ENCODE peak calls at places on chromosomes 4 and X, in eight cellular contexts. U is activated T-cell treated with anti-CD3 and anti-CD28 coated beads for 1 hour; D is HT-29; X is Right ventricle myocardium superior; Y is tibial artery; L is GOT3; N is stimulated activated naive B cell treated with anti-CD40 and anti-IgM and Interleukin-4, amounts not matched to agents 10 μg/mL and 1 μg/mL and 100 μg/mL, for 72 hours; I is KBM-7. Z is an unnamed sample.

GRCh38 chr4:100935090-100935489 is 412.2 kb downstream of the PPP3CA start:
- DNase-seq in U (no peak), D (peak), X (no peak), Y (no peak), L (no peak), N (no peak), I (peak), Z (no peak)

GRCh38 chr4:172061204-172061603 is 248.0 kb downstream of the GALNTL6 start:
- DNase-seq in U (no peak), D (no peak), X (no peak), Y (no peak), L (no peak), N (no peak), I (no peak), Z (no peak)

GRCh38 chrX:22300130-22300529 is 27.4 kb downstream of the CBLL2 start:
- DNase-seq in U (no peak), D (no peak), X (no peak), Y (peak), L (no peak), N (no peak), I (peak), Z (no peak)

GRCh38 chr4:175891863-175892262 is 79.8 kb upstream of the GPM6A start:
- DNase-seq in U (no peak), D (peak), X (no peak), Y (no peak), L (no peak), N (no peak), I (peak), Z (no peak)

GRCh38 chrX:41870719-41871151 is 52.6 kb downstream of the CASK start:
- DNase-seq in U (no peak), D (peak), X (no peak), Y (no peak), L (no peak), N (no peak), I (no peak), Z (no peak)

GRCh38 chr4:176207839-176208238 is 12.5 kb upstream of the SPATA4 start:
- DNase-seq in U (no peak), D (no peak), X (no peak), Y (no peak), L (no peak), N (no peak), I (no peak), Z (no peak)

GRCh38 chr4:6746721-6747689 is 31.0 kb downstream of the BLOC1S4 start:
- DNase-seq in U (no peak), D (peak), X (peak), Y (peak), L (no peak), N (no peak), I (no peak), Z (peak)

GRCh38 chr4:10320130-10320529 is 137.1 kb downstream of the ZNF518B start:
- DNase-seq in U (no peak), D (no peak), X (no peak), Y (no peak), L (no peak), N (no peak), I (no peak), Z (no peak)

GRCh38 chr4:152344001-152344400 is 191.9 kb downstream of the FBXW7 start:
- DNase-seq in U (no peak), D (no peak), X (no peak), Y (no peak), L (no peak), N (no peak), I (no peak), Z (no peak)